ENCODE peak calls at places on chromosomes 5 and 9, in eight cellular contexts. S is cardiac muscle cell, M is activated B cell treated with CpG ODN at 0.5 μM for 24 hours, Y is lower leg skin, R is WTC11, F is astrocyte, N is lower lobe of right lung, P is colonic mucosa. O is an unnamed sample.

GRCh38 chr9:114282104-114282485 is 40.8 kb upstream of the ORM1 start:
- DNase-seq in S (no peak), M (no peak), Y (peak), R (peak), F (no peak), N (peak), P (no peak), O (no peak)

GRCh38 chr9:117153021-117153420 is 261.8 kb downstream of the ASTN2 start:
- DNase-seq in S (no peak), M (no peak), Y (no peak), R (no peak), F (peak), N (no peak), P (no peak), O (no peak)

GRCh38 chr5:65925094-65925600 is 1.2 kb upstream of the ERBIN start:
- DNase-seq in S (peak), M (peak), Y (peak), R (peak), F (peak), N (peak), P (peak), O (no peak)

GRCh38 chr5:181070523-181070922 is 30.5 kb downstream of the BTNL9 start:
- DNase-seq in S (no peak), M (no peak), Y (no peak), R (no peak), F (no peak), N (no peak), P (no peak), O (no peak)

GRCh38 chr5:106423109-106423897 is 1247.4 kb downstream of the EFNA5 start:
- DNase-seq in S (no peak), M (no peak), Y (peak), R (no peak), F (no peak), N (no peak), P (no peak), O (no peak)

GRCh38 chr9:115373000-115373709 is 255.2 kb upstream of the TNC start:
- DNase-seq in S (no peak), M (no peak), Y (no peak), R (no peak), F (peak), N (no peak), P (no peak), O (no peak)

GRCh38 chr9:84254972-84255371 is 85.6 kb downstream of the SLC28A3 start:
- DNase-seq in S (peak), M (no peak), Y (no peak), R (no peak), F (no peak), N (peak), P (no peak), O (no peak)

GRCh38 chr5:137231535-137231934 is 267.6 kb downstream of the SPOCK1 start:
- DNase-seq in S (no peak), M (no peak), Y (no peak), R (no peak), F (peak), N (no peak), P (no peak), O (no peak)

GRCh38 chr9:110891760-110892159 is 146.5 kb downstream of the LPAR1 start:
- DNase-seq in S (no peak), M (no peak), Y (no peak), R (no peak), F (peak), N (no peak), P (no peak), O (no peak)

GRCh38 chr9:94864183-94864582 is 137.7 kb downstream of the AOPEP start:
- DNase-seq in S (no peak), M (no peak), Y (no peak), R (no peak), F (no peak), N (no peak), P (no peak), O (no peak)

GRCh38 chr5:150505041-150505511 is 2.9 kb upstream of the NDST1 start:
- DNase-seq in S (no peak), M (no peak), Y (no peak), R (no peak), F (peak), N (no peak), P (no peak), O (no peak)

GRCh38 chr5:6593148-6594016 is 39.5 kb downstream of the NSUN2 start:
- DNase-seq in S (no peak), M (no peak), Y (no peak), R (no peak), F (no peak), N (no peak), P (no peak), O (no peak)

GRCh38 chr5:31355337-31355736 is 161.9 kb downstream of the CDH6 start:
- DNase-seq in S (no peak), M (no peak), Y (no peak), R (no peak), F (no peak), N (no peak), P (peak), O (no peak)

GRCh38 chr9:110452227-110452801 is 114.7 kb upstream of the TXNDC8 start:
- DNase-seq in S (peak), M (no peak), Y (no peak), R (no peak), F (no peak), N (no peak), P (no peak), O (no peak)

GRCh38 chr5:75281716-75282465 is 45.2 kb upstream of the ANKRD31 start:
- DNase-seq in S (no peak), M (no peak), Y (no peak), R (no peak), F (peak), N (no peak), P (no peak), O (no peak)

GRCh38 chr5:67033893-67034605 is 162.6 kb downstream of the CD180 start:
- DNase-seq in S (no peak), M (no peak), Y (no peak), R (no peak), F (peak), N (no peak), P (no peak), O (no peak)

GRCh38 chr5:154189819-154190651 is 498 bp upstream of the GALNT10 start:
- DNase-seq in S (peak), M (peak), Y (peak), R (peak), F (peak), N (peak), P (peak), O (peak)
- TF ChIP-seq CTCF in S (peak), M (no peak), Y (no peak), R (no peak), F (peak), N (peak), P (peak), O (no peak)

GRCh38 chr5:62068554-62068953 is 237.5 kb upstream of the KIF2A start:
- DNase-seq in S (no peak), M (no peak), Y (no peak), R (no peak), F (no peak), N (no peak), P (no peak), O (no peak)

GRCh38 chr5:62066878-62067277 is 239.1 kb upstream of the KIF2A start:
- DNase-seq in S (no peak), M (no peak), Y (no peak), R (no peak), F (no peak), N (no peak), P (no peak), O (no peak)

GRCh38 chr5:62059960-62060359 is 246.0 kb upstream of the KIF2A start:
- DNase-seq in S (no peak), M (no peak), Y (no peak), R (no peak), F (no peak), N (no peak), P (no peak), O (no peak)

DNA sequence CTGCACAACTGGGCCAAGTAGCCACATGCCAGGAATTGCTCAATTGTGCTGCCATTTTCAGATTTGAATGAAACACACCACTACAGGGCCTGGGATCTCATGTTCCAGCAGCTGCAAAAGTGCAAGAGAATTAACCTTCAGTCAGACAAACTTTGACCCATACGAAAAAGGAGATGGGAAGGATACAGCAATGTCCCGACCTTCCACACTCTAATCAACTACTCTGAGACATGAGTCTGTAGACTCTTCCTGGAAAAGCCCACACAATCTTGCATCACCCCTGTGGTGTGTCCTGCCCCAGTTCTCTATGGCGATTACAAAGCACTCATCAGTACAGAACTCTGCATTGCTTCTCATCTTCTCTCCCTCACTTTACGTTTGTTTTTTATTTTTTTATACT is 241.0 kb upstream of the KIF2A start:
- DNase-seq in S (no peak), M (no peak), Y (no peak), R (no peak), F (no peak), N (no peak), P (no peak), O (no peak)
- TF ChIP-seq CTCF in S (no peak), M (no peak), Y (no peak), R (no peak), F (no peak), N (no peak), P (no peak), O (no peak)

GRCh38 chr9:2622361-2623045 is 916 bp downstream of the VLDLR start:
- DNase-seq in S (peak), M (peak), Y (peak), R (peak), F (no peak), N (peak), P (peak), O (peak)
- TF ChIP-seq CTCF in S (peak), M (no peak), Y (no peak), R (no peak), F (no peak), N (no peak), P (no peak), O (no peak)

DNA sequence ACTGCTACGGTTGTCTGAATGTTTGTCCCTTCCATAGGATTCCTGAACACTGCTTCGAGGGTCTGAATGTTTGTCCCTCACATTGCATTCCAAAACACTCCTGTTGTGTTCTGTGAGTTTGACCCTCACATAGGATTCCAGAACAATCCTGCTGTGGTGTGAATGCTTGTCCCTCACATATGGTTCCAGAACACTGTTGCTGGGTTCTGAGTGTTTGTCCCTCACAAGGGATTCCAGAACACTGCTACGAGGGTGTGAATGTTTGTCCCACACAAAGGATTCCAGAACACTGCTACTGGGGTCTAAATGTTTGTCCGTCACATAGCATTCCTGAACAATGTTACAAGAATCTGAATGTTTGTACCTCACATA is 201.2 kb downstream of the FOXD4L6 start:
- DNase-seq in S (no peak), M (no peak), Y (no peak), R (no peak), F (no peak), N (no peak), P (no peak), O (no peak)
- TF ChIP-seq CTCF in S (no peak), M (no peak), Y (no peak), R (no peak), F (no peak), N (no peak), P (no peak), O (no peak)

DNA sequence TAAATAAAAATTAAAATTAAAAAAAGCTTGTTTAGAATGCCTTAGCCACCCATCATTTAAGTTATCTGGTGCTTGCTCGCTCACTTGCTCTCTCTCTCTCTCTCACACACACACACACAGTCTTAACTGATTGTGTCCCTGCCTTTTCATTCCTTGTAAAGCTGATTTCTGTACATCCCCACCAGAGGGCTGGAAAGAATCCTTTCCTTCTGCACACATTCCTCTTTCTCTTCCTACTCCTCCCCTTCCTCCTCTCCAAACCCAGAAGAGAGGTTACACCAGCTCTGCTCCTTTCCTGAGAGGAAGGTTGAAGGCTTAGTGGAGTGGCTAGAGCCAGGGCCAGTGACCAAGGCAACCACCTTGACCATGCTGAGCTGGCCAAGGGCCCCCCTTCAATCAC is 25.7 kb downstream of the STK10 start:
- DNase-seq in S (no peak), M (no peak), Y (no peak), R (no peak), F (peak), N (no peak), P (no peak), O (no peak)
- TF ChIP-seq CTCF in S (peak), M (no peak), Y (no peak), R (no peak), F (peak), N (no peak), P (no peak), O (no peak)

DNA sequence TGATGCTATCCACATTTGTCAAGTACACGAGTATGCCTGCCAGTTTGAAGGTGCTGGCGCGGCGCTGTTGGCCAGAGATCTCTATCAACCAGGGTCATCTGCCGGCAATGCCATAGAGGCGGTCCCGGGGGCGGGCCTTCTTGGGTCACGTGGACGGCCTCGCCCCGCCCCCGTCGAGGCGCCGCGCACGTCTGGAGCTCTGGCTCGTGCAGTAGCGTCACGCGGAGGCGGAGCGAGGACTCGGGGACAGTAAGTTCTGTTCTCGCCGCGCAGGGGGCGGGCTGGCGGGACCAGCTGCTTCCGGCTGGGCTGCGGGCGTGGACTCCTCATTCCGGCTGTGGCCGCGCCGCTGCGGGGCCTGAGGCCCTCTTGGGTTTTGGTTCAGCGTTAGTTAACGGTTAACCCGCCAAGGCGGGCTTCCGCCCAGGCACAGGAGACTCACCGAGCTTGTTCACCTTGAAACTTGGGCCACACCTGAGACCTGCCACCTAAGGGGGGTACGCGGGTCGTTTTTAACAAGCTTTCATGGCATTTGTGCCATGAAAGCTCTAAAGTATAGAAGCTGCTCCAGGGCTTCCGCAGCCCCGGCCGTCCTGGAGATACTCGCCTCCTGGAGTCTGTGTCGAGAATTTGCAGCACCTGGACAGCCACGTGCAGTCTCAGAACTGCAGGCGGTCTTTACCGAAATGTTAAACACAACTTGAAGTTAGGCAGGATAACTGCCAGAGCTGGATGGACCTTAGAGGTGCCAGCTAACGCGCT is at the start of gene RFESD:
- DNase-seq in S (peak), M (peak), Y (peak), R (peak), F (peak), N (peak), P (peak), O (peak)
- TF ChIP-seq CTCF in S (no peak), M (no peak), Y (no peak), R (no peak), F (no peak), N (peak), P (peak), O (no peak)

DNA sequence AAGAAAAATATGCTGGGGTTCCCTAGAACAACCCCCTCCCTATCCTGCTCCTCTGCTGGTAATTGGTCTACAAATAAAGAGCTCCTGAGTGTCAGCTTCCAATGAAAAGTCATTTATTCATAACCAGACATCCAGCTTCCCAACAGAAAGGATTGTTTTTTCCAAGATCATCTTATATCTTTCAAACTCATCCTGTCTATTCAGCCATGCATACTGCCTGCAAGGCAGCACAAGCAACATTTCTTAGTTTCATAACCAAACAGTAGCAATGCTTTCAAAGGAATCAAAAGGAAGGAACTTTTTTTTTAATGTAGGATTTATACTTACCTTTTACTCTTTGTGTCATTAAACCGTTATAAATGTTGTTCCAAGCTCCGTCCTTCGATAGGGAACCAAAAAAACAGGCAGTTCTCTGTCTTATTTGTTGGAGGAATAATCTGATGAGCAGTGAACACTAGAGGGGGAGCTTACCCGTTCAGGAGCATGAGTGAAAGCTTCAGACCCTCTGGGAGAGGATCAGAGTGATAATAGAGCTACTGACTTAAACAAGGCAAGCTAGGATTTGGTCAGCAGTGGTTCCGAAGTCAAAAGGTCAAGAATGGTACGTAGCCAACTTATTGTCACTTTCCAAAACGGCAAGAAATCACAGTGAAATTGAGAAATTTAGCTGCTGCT is 893.1 kb downstream of the NR2F1-AS1 start:
- DNase-seq in S (peak), M (no peak), Y (no peak), R (no peak), F (peak), N (no peak), P (no peak), O (no peak)
- TF ChIP-seq CTCF in S (peak), M (no peak), Y (no peak), R (no peak), F (peak), N (no peak), P (no peak), O (no peak)

DNA sequence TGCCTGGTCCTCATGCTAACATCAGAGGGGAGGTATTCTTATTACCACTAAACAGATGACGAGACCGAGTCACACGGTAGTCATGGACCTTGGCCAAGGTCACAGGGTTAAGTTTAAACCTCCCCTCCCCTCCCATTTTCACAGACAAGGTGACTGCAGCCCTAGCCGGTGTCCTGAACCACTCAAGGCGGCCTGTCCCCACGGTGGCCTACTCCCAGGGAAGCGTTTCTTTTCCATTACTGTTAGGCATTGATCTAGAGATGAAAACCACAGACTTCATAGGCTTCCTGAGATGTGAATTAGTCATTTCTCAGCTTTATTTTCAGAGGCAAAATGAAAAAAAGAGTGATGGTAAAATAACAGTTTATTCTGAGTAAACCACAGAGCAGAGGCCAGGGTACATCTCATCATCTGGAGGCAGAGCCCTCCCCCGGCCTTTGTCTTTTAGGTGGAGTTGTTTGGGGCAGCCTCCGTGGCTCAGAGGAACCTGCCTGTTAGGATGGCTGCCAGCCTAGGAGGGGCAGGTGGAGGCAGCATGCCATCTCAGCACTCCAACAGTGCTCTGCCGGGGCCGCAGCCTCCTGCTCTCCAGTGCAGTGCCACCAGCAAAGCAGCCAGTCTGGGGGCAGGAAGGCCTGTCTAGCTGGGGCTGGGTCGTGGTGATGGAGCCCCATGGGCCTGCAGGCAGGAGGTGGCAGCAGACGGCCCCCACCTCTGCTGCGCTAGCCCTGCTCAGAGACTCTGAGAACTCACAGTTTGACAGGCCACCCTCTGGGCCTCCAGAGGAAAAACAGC is 71.2 kb downstream of the RAPGEF1 start:
- DNase-seq in S (no peak), M (no peak), Y (no peak), R (no peak), F (peak), N (no peak), P (no peak), O (no peak)
- TF ChIP-seq CTCF in S (no peak), M (no peak), Y (no peak), R (no peak), F (no peak), N (no peak), P (no peak), O (no peak)

GRCh38 chr5:56856779-56857178 is 41.4 kb downstream of the MAP3K1 start:
- DNase-seq in S (no peak), M (no peak), Y (no peak), R (no peak), F (no peak), N (no peak), P (no peak), O (no peak)
- TF ChIP-seq CTCF in S (no peak), M (no peak), Y (no peak), R (no peak), F (no peak), N (no peak), P (no peak), O (no peak)